ENCODE peak calls at places on chromosomes 2 and 18, in nine cellular contexts. X is fibroblast of lung, E is WERI-Rb-1, H is pancreas, T is transverse colon, K is thoracic aorta, G is GM12878, N is A549, C is epithelial cell of esophagus. L is an unnamed sample.

GRCh38 chr18:10400534-10400933 is 53.9 kb upstream of the APCDD1 start:
- DNase-seq in X (no peak), E (no peak), H (no peak), T (no peak), K (no peak), G (no peak), N (no peak), C (no peak), L (no peak)

GRCh38 chr2:54470241-54470938 is 14.3 kb downstream of the SPTBN1 start:
- DNase-seq in X (peak), E (no peak), H (no peak), T (no peak), K (no peak), G (no peak), N (no peak), C (peak), L (peak)

GRCh38 chr2:14423145-14423906 is 209.2 kb upstream of the LRATD1 start:
- DNase-seq in X (peak), E (no peak), H (no peak), T (peak), K (no peak), G (no peak), N (no peak), C (no peak), L (no peak)

GRCh38 chr2:279366-279765 is 8.5 kb downstream of the ALKAL2 start:
- DNase-seq in X (no peak), E (no peak), H (no peak), T (no peak), K (no peak), G (no peak), N (no peak), C (no peak), L (no peak)

GRCh38 chr2:120594856-120595685 is 140.6 kb upstream of the GLI2 start:
- DNase-seq in X (no peak), E (peak), H (no peak), T (peak), K (no peak), G (no peak), N (peak), C (peak), L (no peak)

GRCh38 chr2:131029812-131030211 is 63.4 kb downstream of the FAM168B start:
- DNase-seq in X (no peak), E (no peak), H (no peak), T (no peak), K (no peak), G (no peak), N (no peak), C (no peak), L (no peak)

GRCh38 chr2:234425923-234426603 is 70.8 kb downstream of the ARL4C start:
- DNase-seq in X (no peak), E (no peak), H (no peak), T (peak), K (no peak), G (peak), N (no peak), C (no peak), L (no peak)

GRCh38 chr2:46657042-46657504 is 177.7 kb downstream of the TMEM247 start:
- DNase-seq in X (no peak), E (no peak), H (no peak), T (peak), K (no peak), G (no peak), N (peak), C (peak), L (no peak)

GRCh38 chr2:85723707-85724360 is 29.7 kb downstream of the GNLY start:
- DNase-seq in X (no peak), E (no peak), H (no peak), T (no peak), K (no peak), G (no peak), N (no peak), C (no peak), L (no peak)

GRCh38 chr2:145075454-145076062 is 555.6 kb upstream of the ZEB2 start:
- DNase-seq in X (no peak), E (no peak), H (no peak), T (no peak), K (no peak), G (no peak), N (no peak), C (no peak), L (no peak)

GRCh38 chr2:140586379-140586778 is 1544.4 kb downstream of the LRP1B start:
- DNase-seq in X (peak), E (peak), H (no peak), T (peak), K (no peak), G (peak), N (peak), C (peak), L (no peak)

GRCh38 chr18:12518326-12518725 is 110.6 kb downstream of the PRELID3A start:
- DNase-seq in X (peak), E (no peak), H (no peak), T (no peak), K (no peak), G (no peak), N (no peak), C (peak), L (no peak)

GRCh38 chr2:219627105-219628100 is at the start of gene SLC4A3:
- DNase-seq in X (peak), E (peak), H (no peak), T (no peak), K (no peak), G (no peak), N (peak), C (peak), L (no peak)

GRCh38 chr2:152322222-152322621 is 12.8 kb upstream of the FMNL2 start:
- DNase-seq in X (peak), E (no peak), H (no peak), T (no peak), K (no peak), G (no peak), N (no peak), C (no peak), L (no peak)

DNA sequence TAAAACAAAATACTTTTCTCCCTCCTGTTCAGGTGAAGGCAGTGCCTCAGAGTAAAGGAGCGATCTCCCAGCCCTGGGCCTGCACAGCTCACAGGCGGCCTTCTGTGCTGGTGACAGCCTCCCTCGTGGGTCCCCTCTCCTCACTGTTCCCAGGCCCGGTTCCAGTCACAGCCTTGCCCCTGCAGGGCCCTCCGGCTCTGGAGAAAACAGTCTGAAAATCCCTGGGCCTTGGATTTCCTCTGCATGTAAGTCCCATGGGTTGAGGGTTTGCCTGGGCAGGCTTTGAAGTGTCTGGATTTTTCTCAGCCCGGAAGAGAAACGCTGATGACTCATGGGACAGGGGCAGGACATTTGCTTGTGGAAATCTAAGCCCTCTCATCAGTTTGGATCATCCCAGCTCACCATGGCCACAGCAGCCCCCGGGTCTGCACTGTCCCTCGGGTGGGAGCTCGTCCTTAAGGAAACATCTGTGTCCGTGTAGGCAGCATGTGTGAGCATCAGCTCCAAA is 186.1 kb upstream of the RAB12 start:
- DNase-seq in X (peak), E (no peak), H (no peak), T (no peak), K (no peak), G (no peak), N (no peak), C (peak), L (peak)
- H3K4me3 ChIP-seq in X (no peak), E (no peak), H (no peak), T (no peak), K (no peak), G (no peak), N (no peak), C (no peak), L (no peak)

GRCh38 chr2:236166157-236166780 is 1.9 kb downstream of the GBX2 start:
- DNase-seq in X (no peak), E (no peak), H (no peak), T (no peak), K (no peak), G (no peak), N (no peak), C (no peak), L (no peak)

GRCh38 chr2:236168110-236169067 is at the start of gene GBX2:
- DNase-seq in X (peak), E (peak), H (no peak), T (peak), K (no peak), G (no peak), N (peak), C (peak), L (no peak)

GRCh38 chr2:236169151-236169721 is 1.1 kb upstream of the GBX2 start:
- DNase-seq in X (no peak), E (no peak), H (no peak), T (no peak), K (no peak), G (no peak), N (no peak), C (no peak), L (no peak)

GRCh38 chr2:236166781-236167296 is 1.3 kb downstream of the GBX2 start:
- DNase-seq in X (no peak), E (no peak), H (no peak), T (no peak), K (no peak), G (no peak), N (no peak), C (no peak), L (no peak)

GRCh38 chr2:236167297-236168109 is 683 bp downstream of the GBX2 start:
- DNase-seq in X (peak), E (peak), H (no peak), T (no peak), K (no peak), G (no peak), N (peak), C (peak), L (no peak)
- TF ChIP-seq CTCF in X (no peak), E (peak), H (no peak), T (peak), K (no peak), G (no peak), N (peak), C (peak), L (peak)

GRCh38 chr18:75068682-75069435 is 140.1 kb downstream of the PTGR3 start:
- DNase-seq in X (no peak), E (no peak), H (no peak), T (no peak), K (no peak), G (no peak), N (no peak), C (peak), L (no peak)
- H3K4me3 ChIP-seq in X (no peak), E (no peak), H (no peak), T (no peak), K (no peak), G (no peak), N (no peak), C (no peak), L (no peak)

GRCh38 chr2:66496680-66497420 is 61.9 kb downstream of the MEIS1 start:
- DNase-seq in X (no peak), E (no peak), H (no peak), T (no peak), K (no peak), G (no peak), N (no peak), C (no peak), L (no peak)

GRCh38 chr2:66497706-66498596 is 63.0 kb downstream of the MEIS1 start:
- DNase-seq in X (no peak), E (peak), H (no peak), T (no peak), K (no peak), G (no peak), N (no peak), C (no peak), L (no peak)

GRCh38 chr2:66495788-66496640 is 61.1 kb downstream of the MEIS1 start:
- DNase-seq in X (peak), E (peak), H (peak), T (no peak), K (peak), G (no peak), N (peak), C (peak), L (peak)

GRCh38 chr2:66501267-66501666 is 66.3 kb downstream of the MEIS1 start:
- DNase-seq in X (no peak), E (no peak), H (no peak), T (no peak), K (no peak), G (no peak), N (no peak), C (no peak), L (no peak)

GRCh38 chr2:66498597-66498910 is 63.6 kb downstream of the MEIS1 start:
- DNase-seq in X (no peak), E (no peak), H (no peak), T (no peak), K (no peak), G (no peak), N (no peak), C (no peak), L (no peak)
- TF ChIP-seq CTCF in X (no peak), E (no peak), H (no peak), T (no peak), K (no peak), G (no peak), N (no peak), C (no peak), L (no peak)

DNA sequence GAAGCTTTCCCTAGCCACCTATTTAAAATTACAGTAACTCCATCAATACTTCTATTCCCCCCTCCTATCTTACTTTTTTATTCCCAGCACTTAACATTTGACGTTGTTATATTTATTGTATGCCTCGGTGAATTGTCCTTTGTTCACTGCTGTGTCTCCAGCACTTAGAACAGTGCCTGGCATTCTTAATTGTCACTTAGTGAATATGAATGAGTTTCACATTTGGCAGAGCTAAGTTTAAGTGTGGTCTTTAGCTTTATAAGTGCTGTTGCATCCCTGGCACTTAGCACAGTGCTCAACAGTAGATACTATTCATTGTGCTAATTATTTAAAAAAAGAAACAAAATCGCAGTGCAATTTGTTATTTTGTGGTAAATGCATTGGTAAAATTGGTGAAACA is 1.7 kb downstream of the RMP24 start:
- DNase-seq in X (no peak), E (no peak), H (no peak), T (no peak), K (no peak), G (no peak), N (no peak), C (no peak), L (no peak)
- H3K4me3 ChIP-seq in X (no peak), E (no peak), H (no peak), T (no peak), K (no peak), G (no peak), N (no peak), C (no peak), L (no peak)

GRCh38 chr2:103738108-103738507 is 976.3 kb downstream of the TMEM182 start:
- DNase-seq in X (no peak), E (no peak), H (no peak), T (no peak), K (no peak), G (no peak), N (no peak), C (no peak), L (no peak)

GRCh38 chr2:103738626-103739025 is 976.8 kb downstream of the TMEM182 start:
- DNase-seq in X (no peak), E (no peak), H (no peak), T (no peak), K (no peak), G (no peak), N (no peak), C (no peak), L (no peak)

GRCh38 chr2:103739216-103739615 is 977.4 kb downstream of the TMEM182 start:
- DNase-seq in X (peak), E (no peak), H (no peak), T (no peak), K (no peak), G (no peak), N (no peak), C (no peak), L (no peak)

GRCh38 chr2:103734911-103735310 is 973.1 kb downstream of the TMEM182 start:
- DNase-seq in X (no peak), E (no peak), H (no peak), T (no peak), K (no peak), G (no peak), N (no peak), C (no peak), L (no peak)
- TF ChIP-seq CTCF in X (no peak), E (no peak), H (no peak), T (no peak), K (no peak), G (no peak), N (no peak), C (no peak), L (no peak)